ENCODE peak calls at places on chromosomes 4 and X, in five cellular contexts. One of them, this sample, is unnamed.

GRCh38 chr4:174669278-174669677 is 147.0 kb upstream of the HPGD start:
- DNase-seq in trophoblast cell: peak
- DNase-seq in H9: no peak
- DNase-seq in IMR-90: peak
- DNase-seq in neuronal stem cell: no peak
- DNase-seq in this sample: no peak

GRCh38 chr4:89256203-89256800 is 51.3 kb downstream of the GPRIN3 start:
- DNase-seq in trophoblast cell: no peak
- DNase-seq in H9: no peak
- DNase-seq in IMR-90: no peak
- DNase-seq in neuronal stem cell: no peak
- DNase-seq in this sample: no peak

GRCh38 chr4:76232681-76233080 is 18.8 kb upstream of the FAM47E start:
- DNase-seq in trophoblast cell: no peak
- DNase-seq in IMR-90: no peak
- DNase-seq in H9: no peak
- DNase-seq in neuronal stem cell: no peak
- DNase-seq in this sample: no peak

GRCh38 chrX:123846598-123847038 is 13.2 kb upstream of the XIAP start:
- DNase-seq in trophoblast cell: peak
- DNase-seq in neuronal stem cell: no peak
- DNase-seq in H9: no peak
- DNase-seq in IMR-90: peak
- DNase-seq in this sample: no peak

GRCh38 chr4:71583971-71584370 is 199.9 kb downstream of the GC start:
- DNase-seq in H9: no peak
- DNase-seq in neuronal stem cell: no peak
- DNase-seq in trophoblast cell: no peak
- DNase-seq in IMR-90: no peak
- DNase-seq in this sample: no peak

GRCh38 chrX:19034025-19034424 is 50.1 kb upstream of the PHKA2 start:
- DNase-seq in IMR-90: no peak
- DNase-seq in neuronal stem cell: no peak
- DNase-seq in H9: no peak
- DNase-seq in trophoblast cell: no peak
- DNase-seq in this sample: no peak

GRCh38 chr4:107519057-107519456 is 201.0 kb downstream of the PAPSS1 start:
- DNase-seq in trophoblast cell: peak
- DNase-seq in neuronal stem cell: peak
- DNase-seq in IMR-90: peak
- DNase-seq in H9: no peak
- DNase-seq in this sample: no peak

GRCh38 chrX:154358011-154358410 is 16.4 kb downstream of the FLNA start:
- DNase-seq in trophoblast cell: no peak
- DNase-seq in neuronal stem cell: no peak
- DNase-seq in IMR-90: no peak
- DNase-seq in H9: no peak
- DNase-seq in this sample: no peak

GRCh38 chrX:34875204-34875603 is 67.4 kb upstream of the FAM47B start:
- DNase-seq in neuronal stem cell: no peak
- DNase-seq in trophoblast cell: no peak
- DNase-seq in H9: no peak
- DNase-seq in IMR-90: peak
- DNase-seq in this sample: no peak

GRCh38 chr4:99934891-99935290 is 11.5 kb downstream of the DNAJB14 start:
- DNase-seq in IMR-90: peak
- DNase-seq in H9: no peak
- DNase-seq in trophoblast cell: no peak
- DNase-seq in neuronal stem cell: no peak
- DNase-seq in this sample: no peak

GRCh38 chr4:5547651-5548249 is 160.6 kb downstream of the EVC2 start:
- DNase-seq in trophoblast cell: no peak
- DNase-seq in H9: no peak
- DNase-seq in neuronal stem cell: no peak
- DNase-seq in IMR-90: no peak
- DNase-seq in this sample: no peak

GRCh38 chrX:67636532-67636931 is 92.7 kb downstream of the AR start:
- DNase-seq in neuronal stem cell: no peak
- DNase-seq in IMR-90: no peak
- DNase-seq in H9: peak
- DNase-seq in trophoblast cell: no peak
- DNase-seq in this sample: no peak

GRCh38 chrX:11579856-11580595 is 85.7 kb downstream of the ARHGAP6 start:
- DNase-seq in neuronal stem cell: no peak
- DNase-seq in IMR-90: no peak
- DNase-seq in H9: no peak
- DNase-seq in trophoblast cell: no peak
- DNase-seq in this sample: no peak

GRCh38 chr4:146520894-146521542 is 722 bp downstream of the SLC10A7 start:
- DNase-seq in IMR-90: peak
- DNase-seq in trophoblast cell: peak
- DNase-seq in H9: no peak
- DNase-seq in neuronal stem cell: peak
- DNase-seq in this sample: no peak

GRCh38 chr4:103996637-103997036 is 276.9 kb upstream of the TACR3 start:
- DNase-seq in IMR-90: no peak
- DNase-seq in neuronal stem cell: peak
- DNase-seq in H9: peak
- DNase-seq in trophoblast cell: peak
- DNase-seq in this sample: no peak

GRCh38 chr4:102157984-102158383 is 187.3 kb downstream of the SLC39A8 start:
- DNase-seq in neuronal stem cell: no peak
- DNase-seq in trophoblast cell: no peak
- DNase-seq in H9: no peak
- DNase-seq in IMR-90: no peak
- DNase-seq in this sample: no peak

GRCh38 chrX:1239681-1240142 is 27.3 kb upstream of the CRLF2 start:
- DNase-seq in H9: no peak
- DNase-seq in neuronal stem cell: no peak
- DNase-seq in IMR-90: no peak
- DNase-seq in trophoblast cell: peak
- DNase-seq in this sample: no peak

GRCh38 chr4:182847543-182847942 is 69.6 kb downstream of the DCTD start:
- DNase-seq in IMR-90: no peak
- DNase-seq in H9: no peak
- DNase-seq in trophoblast cell: no peak
- DNase-seq in neuronal stem cell: no peak
- DNase-seq in this sample: no peak

GRCh38 chr4:182177166-182177565 is 66.0 kb upstream of the TENM3 start:
- DNase-seq in IMR-90: no peak
- DNase-seq in trophoblast cell: no peak
- DNase-seq in neuronal stem cell: no peak
- DNase-seq in H9: no peak
- DNase-seq in this sample: no peak

GRCh38 chrX:45596190-45596808 is 395.6 kb upstream of the DIPK2B start:
- DNase-seq in H9: no peak
- DNase-seq in neuronal stem cell: no peak
- DNase-seq in trophoblast cell: no peak
- DNase-seq in IMR-90: peak
- DNase-seq in this sample: no peak

GRCh38 chr4:41095973-41096372 is 118.4 kb downstream of the APBB2 start:
- DNase-seq in IMR-90: peak
- DNase-seq in trophoblast cell: peak
- DNase-seq in H9: no peak
- DNase-seq in neuronal stem cell: no peak
- DNase-seq in this sample: no peak

GRCh38 chr4:81527115-81527514 is 55.4 kb upstream of the RASGEF1B start:
- DNase-seq in H9: no peak
- DNase-seq in trophoblast cell: no peak
- DNase-seq in neuronal stem cell: no peak
- DNase-seq in IMR-90: no peak
- DNase-seq in this sample: no peak

GRCh38 chrX:25016938-25017598 is 1.3 kb upstream of the ARX start:
- DNase-seq in IMR-90: no peak
- DNase-seq in H9: no peak
- DNase-seq in neuronal stem cell: no peak
- DNase-seq in trophoblast cell: no peak
- DNase-seq in this sample: no peak

GRCh38 chrX:103792916-103793540 is 16.4 kb downstream of the PLP1 start:
- DNase-seq in trophoblast cell: peak
- DNase-seq in neuronal stem cell: no peak
- DNase-seq in IMR-90: peak
- DNase-seq in H9: no peak
- DNase-seq in this sample: no peak

GRCh38 chrX:107935664-107936433 is 46.3 kb downstream of the TEX13B start:
- DNase-seq in trophoblast cell: no peak
- DNase-seq in IMR-90: no peak
- DNase-seq in H9: peak
- DNase-seq in neuronal stem cell: no peak
- DNase-seq in this sample: peak

GRCh38 chr4:80081566-80081965 is 8.5 kb upstream of the ANTXR2 start:
- DNase-seq in neuronal stem cell: no peak
- DNase-seq in IMR-90: no peak
- DNase-seq in H9: no peak
- DNase-seq in trophoblast cell: peak
- DNase-seq in this sample: no peak

GRCh38 chrX:30067677-30068076 is 147.7 kb upstream of the MAGEB2 start:
- DNase-seq in neuronal stem cell: no peak
- DNase-seq in trophoblast cell: no peak
- DNase-seq in H9: no peak
- DNase-seq in IMR-90: no peak
- DNase-seq in this sample: no peak
- H3K4ac ChIP-seq in neuronal stem cell: no peak
- H3K4ac ChIP-seq in trophoblast cell: no peak
- H3K4ac ChIP-seq in H9: no peak
- H3K4ac ChIP-seq in IMR-90: no peak
- H3K4ac ChIP-seq in this sample: no peak

GRCh38 chrX:48772602-48773001 is 11.1 kb downstream of the GLOD5 start:
- DNase-seq in trophoblast cell: no peak
- DNase-seq in IMR-90: no peak
- DNase-seq in H9: no peak
- DNase-seq in neuronal stem cell: no peak
- DNase-seq in this sample: no peak

GRCh38 chrX:48769230-48769629 is 7.7 kb downstream of the GLOD5 start:
- DNase-seq in trophoblast cell: peak
- DNase-seq in IMR-90: no peak
- DNase-seq in neuronal stem cell: no peak
- DNase-seq in H9: no peak
- DNase-seq in this sample: no peak

GRCh38 chrX:48770296-48770695 is 8.7 kb downstream of the GLOD5 start:
- DNase-seq in neuronal stem cell: no peak
- DNase-seq in trophoblast cell: no peak
- DNase-seq in H9: no peak
- DNase-seq in IMR-90: no peak
- DNase-seq in this sample: no peak
- H3K4ac ChIP-seq in neuronal stem cell: no peak
- H3K4ac ChIP-seq in trophoblast cell: no peak
- H3K4ac ChIP-seq in H9: no peak
- H3K4ac ChIP-seq in IMR-90: no peak
- H3K4ac ChIP-seq in this sample: no peak

GRCh38 chr4:154004859-154005520 is 216.1 kb upstream of the SFRP2 start:
- DNase-seq in IMR-90: no peak
- DNase-seq in neuronal stem cell: no peak
- DNase-seq in H9: no peak
- DNase-seq in trophoblast cell: no peak
- DNase-seq in this sample: no peak
- H3K4ac ChIP-seq in IMR-90: no peak
- H3K4ac ChIP-seq in neuronal stem cell: no peak
- H3K4ac ChIP-seq in H9: no peak
- H3K4ac ChIP-seq in trophoblast cell: peak
- H3K4ac ChIP-seq in this sample: no peak

DNA sequence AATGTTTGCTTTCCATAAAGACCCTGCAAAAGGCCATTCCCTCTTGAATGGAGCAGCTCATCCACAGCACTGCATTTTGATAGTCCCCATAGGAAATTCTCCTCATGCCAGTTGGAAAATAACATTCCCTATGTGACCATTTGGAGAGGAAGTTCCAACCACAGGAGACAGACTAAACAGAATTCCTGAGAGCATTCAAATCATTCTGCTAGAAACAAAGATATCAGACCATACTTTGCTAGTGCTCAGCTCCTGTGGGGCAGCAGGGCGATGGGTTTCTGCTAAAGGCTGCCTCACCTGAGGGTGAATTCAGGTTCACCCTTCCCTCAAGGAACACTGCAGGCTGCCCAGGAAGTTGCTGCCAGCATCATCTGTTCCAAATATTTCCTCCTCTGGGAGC is 58.8 kb downstream of the LNX1 start:
- DNase-seq in neuronal stem cell: no peak
- DNase-seq in IMR-90: peak
- DNase-seq in trophoblast cell: peak
- DNase-seq in H9: no peak
- DNase-seq in this sample: no peak
- H3K4ac ChIP-seq in neuronal stem cell: no peak
- H3K4ac ChIP-seq in IMR-90: peak
- H3K4ac ChIP-seq in trophoblast cell: no peak
- H3K4ac ChIP-seq in H9: no peak
- H3K4ac ChIP-seq in this sample: no peak

DNA sequence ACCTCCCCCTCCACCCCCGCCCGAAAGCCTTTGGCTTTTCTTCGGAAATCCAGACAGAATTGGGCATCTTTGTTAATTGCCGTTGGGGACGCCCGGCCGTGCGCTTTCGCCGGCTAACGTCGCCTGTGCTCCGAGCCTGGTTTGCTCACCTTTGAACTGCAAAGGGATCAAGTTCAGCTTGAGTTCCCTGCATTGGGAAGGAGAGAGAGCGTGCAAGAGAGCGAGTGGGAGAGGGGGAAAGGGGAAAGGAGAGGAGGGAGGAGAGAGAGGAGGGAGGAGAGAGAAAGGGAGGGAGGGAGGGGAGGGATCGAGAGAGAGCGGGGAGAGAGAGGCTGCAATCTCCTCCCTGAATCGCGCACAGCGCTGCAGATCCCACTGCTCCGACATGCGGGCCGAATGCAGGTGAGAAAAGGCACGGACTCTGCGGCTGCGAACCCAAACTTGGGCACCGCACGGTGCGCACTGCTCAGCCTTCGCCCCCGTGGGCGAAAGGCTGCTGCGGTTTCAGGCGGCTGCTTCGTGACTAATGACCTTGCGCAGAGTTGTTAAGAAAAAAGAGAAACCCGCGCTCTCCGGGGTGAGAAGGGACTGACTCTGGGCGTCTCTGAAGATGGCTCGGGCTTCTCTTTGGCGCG is at the start of gene PCDH7:
- DNase-seq in trophoblast cell: peak
- DNase-seq in H9: peak
- DNase-seq in neuronal stem cell: peak
- DNase-seq in IMR-90: peak
- DNase-seq in this sample: no peak
- H3K4ac ChIP-seq in trophoblast cell: peak
- H3K4ac ChIP-seq in H9: no peak
- H3K4ac ChIP-seq in neuronal stem cell: no peak
- H3K4ac ChIP-seq in IMR-90: peak
- H3K4ac ChIP-seq in this sample: no peak

GRCh38 chr4:7806080-7806630 is 133.5 kb downstream of the AFAP1 start:
- DNase-seq in H9: peak
- DNase-seq in IMR-90: peak
- DNase-seq in neuronal stem cell: no peak
- DNase-seq in trophoblast cell: peak
- DNase-seq in this sample: no peak
- H3K4ac ChIP-seq in H9: no peak
- H3K4ac ChIP-seq in IMR-90: peak
- H3K4ac ChIP-seq in neuronal stem cell: no peak
- H3K4ac ChIP-seq in trophoblast cell: no peak
- H3K4ac ChIP-seq in this sample: no peak

GRCh38 chrX:139202742-139203410 is 327.7 kb upstream of the F9 start:
- DNase-seq in neuronal stem cell: no peak
- DNase-seq in IMR-90: no peak
- DNase-seq in trophoblast cell: no peak
- DNase-seq in H9: peak
- DNase-seq in this sample: peak
- H3K4ac ChIP-seq in neuronal stem cell: no peak
- H3K4ac ChIP-seq in IMR-90: no peak
- H3K4ac ChIP-seq in trophoblast cell: no peak
- H3K4ac ChIP-seq in H9: no peak
- H3K4ac ChIP-seq in this sample: no peak

GRCh38 chr4:30719363-30720020 is 677 bp upstream of the PCDH7 start:
- DNase-seq in neuronal stem cell: peak
- DNase-seq in trophoblast cell: peak
- DNase-seq in H9: peak
- DNase-seq in IMR-90: peak
- DNase-seq in this sample: peak
- H3K4ac ChIP-seq in neuronal stem cell: no peak
- H3K4ac ChIP-seq in trophoblast cell: peak
- H3K4ac ChIP-seq in H9: no peak
- H3K4ac ChIP-seq in IMR-90: peak
- H3K4ac ChIP-seq in this sample: no peak